ENCODE peak calls at places on chromosomes 5 and 9, in seven cellular contexts. F, H, P, G, O, U and D are unnamed samples.
A peak's percentile ranks its signal among the peaks of the same experiment; 100 is the strongest.

GRCh38 chr5:145922059-145922458 is 14.3 kb upstream of the SH3RF2 start:
- DNase-seq in F (no peak), H (no peak), P (no peak), G (no peak), O (no peak), U (no peak), D (no peak)

GRCh38 chr5:140362875-140363630 is 3.1 kb downstream of the SLC4A9 start:
- DNase-seq in F (peak; percentile 83), H (peak; percentile 68), P (peak; percentile 92), G (peak; percentile 78), O (peak; percentile 44), U (peak; percentile 58), D (peak; percentile 47)

GRCh38 chr5:164679461-164679860 is 1174.0 kb downstream of the MAT2B start:
- DNase-seq in F (no peak), H (no peak), P (no peak), G (no peak), O (no peak), U (no peak), D (no peak)

GRCh38 chr5:143882520-143882919 is 70.6 kb downstream of the HMHB1 start:
- DNase-seq in F (no peak), H (no peak), P (no peak), G (no peak), O (peak; percentile 56), U (no peak), D (peak; percentile 14)

GRCh38 chr9:134916161-134916665 is 1.5 kb downstream of the FCN1 start:
- DNase-seq in F (no peak), H (no peak), P (peak; percentile 58), G (no peak), O (no peak), U (no peak), D (no peak)

GRCh38 chr9:74721696-74722660 is 165.7 kb downstream of the TRPM6 start:
- DNase-seq in F (no peak), H (no peak), P (no peak), G (no peak), O (peak; percentile 31), U (no peak), D (no peak)

GRCh38 chr5:41510176-41510831 is at the start of gene PLCXD3:
- DNase-seq in F (no peak), H (no peak), P (peak; percentile 67), G (no peak), O (no peak), U (no peak), D (peak; percentile 4)

GRCh38 chr5:121138495-121138907 is 674.4 kb downstream of the PRR16 start:
- DNase-seq in F (no peak), H (no peak), P (no peak), G (no peak), O (no peak), U (no peak), D (no peak)

GRCh38 chr9:121567142-121568100 is 67.8 kb upstream of the GGTA1 start:
- DNase-seq in F (no peak), H (no peak), P (no peak), G (no peak), O (no peak), U (peak; percentile 21), D (peak; percentile 24)

GRCh38 chr5:76667495-76667894 is 44.3 kb upstream of the F2RL2 start:
- DNase-seq in F (no peak), H (no peak), P (no peak), G (no peak), O (no peak), U (no peak), D (no peak)

GRCh38 chr9:80932947-80933346 is 756.4 kb downstream of the TLE1 start:
- DNase-seq in F (no peak), H (no peak), P (no peak), G (no peak), O (no peak), U (no peak), D (no peak)

GRCh38 chr5:37043693-37044092 is 167.1 kb downstream of the NIPBL start:
- DNase-seq in F (no peak), H (no peak), P (no peak), G (peak; percentile 29), O (no peak), U (no peak), D (peak; percentile 7)

GRCh38 chr9:72445291-72446000 is 76.0 kb upstream of the TMC1 start:
- DNase-seq in F (no peak), H (no peak), P (no peak), G (no peak), O (no peak), U (no peak), D (no peak)

GRCh38 chr9:72442212-72442607 is 77.2 kb upstream of the ZFAND5 start:
- DNase-seq in F (no peak), H (no peak), P (no peak), G (no peak), O (peak; percentile 85), U (peak; percentile 77), D (peak; percentile 81)

GRCh38 chr9:72444436-72444835 is 77.0 kb upstream of the TMC1 start:
- DNase-seq in F (no peak), H (no peak), P (no peak), G (no peak), O (no peak), U (no peak), D (no peak)

GRCh38 chr9:72441296-72442211 is 76.5 kb upstream of the ZFAND5 start:
- DNase-seq in F (no peak), H (no peak), P (no peak), G (no peak), O (peak; percentile 5), U (no peak), D (no peak)

GRCh38 chr9:72443855-72444254 is 77.6 kb upstream of the TMC1 start:
- DNase-seq in F (no peak), H (no peak), P (no peak), G (peak; percentile 71), O (no peak), U (peak; percentile 10), D (no peak)
- TF ChIP-seq CTCF in F (no peak), H (no peak), P (peak; percentile 6), G (no peak), O (no peak), U (no peak), D (no peak)

GRCh38 chr5:56232538-56232937 is 592 bp downstream of the ANKRD55 start:
- DNase-seq in F (no peak), H (no peak), P (no peak), G (no peak), O (no peak), U (no peak), D (no peak)
- H3K4me3 ChIP-seq in F (no peak overlapping the region), H (peak overlapping the region; percentile 45), P (no peak overlapping the region), G (no peak overlapping the region), O (no peak overlapping the region), U (no peak overlapping the region), D (no peak overlapping the region)

GRCh38 chr5:72308853-72309191 is 11.2 kb downstream of the MRPS27 start:
- DNase-seq in F (no peak), H (no peak), P (no peak), G (no peak), O (no peak), U (no peak), D (no peak)

GRCh38 chr5:72320022-72320898 is at the start of the genes MRPS27 and PTCD2:
- DNase-seq in F (peak; percentile 94), H (peak; percentile 95), P (peak; percentile 97), G (peak; percentile 99), O (peak; percentile 99), U (peak; percentile 99), D (peak; percentile 99)

DNA sequence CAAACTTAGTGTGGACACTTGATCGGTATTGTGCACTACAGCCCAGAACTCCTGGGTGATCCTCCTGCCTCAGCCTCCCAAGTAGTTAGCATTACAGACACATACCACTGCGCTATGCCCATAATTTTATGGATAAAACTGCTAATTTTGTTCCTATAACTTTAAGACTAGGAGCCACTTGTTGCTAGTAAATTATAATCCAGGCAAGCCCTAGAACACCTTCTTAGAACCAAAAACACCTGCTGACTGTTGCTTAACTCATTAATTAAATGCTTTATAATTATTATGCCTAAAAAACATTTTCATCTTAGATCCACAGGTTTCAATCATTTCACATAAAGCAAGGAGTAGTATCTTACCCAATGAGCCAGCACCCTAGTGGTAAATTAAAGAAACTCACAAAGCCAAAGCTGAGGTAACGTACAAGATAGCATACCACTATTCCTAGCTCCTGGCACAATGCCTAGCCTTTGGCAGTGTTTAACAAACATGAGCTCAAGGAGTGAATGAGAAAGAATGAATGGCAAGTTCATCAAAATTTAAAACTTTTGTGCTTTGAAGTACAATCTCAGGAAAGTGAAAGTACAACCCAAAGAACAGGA is 5.4 kb downstream of the MRPS27 start:
- DNase-seq in F (no peak), H (no peak), P (no peak), G (peak; percentile 36), O (peak; percentile 72), U (peak; percentile 73), D (peak; percentile 81)
- TF ChIP-seq CTCF in F (no peak), H (no peak), P (no peak), G (no peak), O (peak; percentile 37), U (peak; percentile 24), D (peak; percentile 37)

GRCh38 chr9:17906204-17906840 is 327.5 kb downstream of the SH3GL2 start:
- DNase-seq in F (no peak), H (no peak), P (peak; percentile 64), G (no peak), O (no peak), U (no peak), D (no peak)

GRCh38 chr9:17907780-17908513 is 329.1 kb downstream of the SH3GL2 start:
- DNase-seq in F (no peak), H (no peak), P (no peak), G (no peak), O (no peak), U (no peak), D (no peak)

GRCh38 chr9:17905356-17906203 is 326.7 kb downstream of the SH3GL2 start:
- DNase-seq in F (no peak), H (no peak), P (no peak), G (no peak), O (no peak), U (no peak), D (no peak)

GRCh38 chr9:17906841-17907779 is 328.2 kb downstream of the SH3GL2 start:
- DNase-seq in F (no peak), H (no peak), P (no peak), G (no peak), O (no peak), U (no peak), D (no peak)
- H3K4me3 ChIP-seq in F (no peak overlapping the region), H (peak overlapping the region; percentile 62), P (peak overlapping the region; percentile 28), G (no peak overlapping the region), O (no peak overlapping the region), U (no peak overlapping the region), D (no peak overlapping the region)

GRCh38 chr9:24614070-24614469 is 68.4 kb upstream of the IZUMO3 start:
- DNase-seq in F (no peak), H (no peak), P (no peak), G (no peak), O (no peak), U (no peak), D (peak; percentile 4)
- TF ChIP-seq CTCF in F (no peak), H (no peak), P (no peak), G (no peak), O (no peak), U (peak; percentile 2), D (peak; percentile 36)